ENCODE peak calls at places on chromosomes 13 and 19, in six cellular contexts. U is breast epithelium, O is HL-60, F is SK-N-SH, E is GM12892, N is GM23338. M is an unnamed sample.

GRCh38 chr19:12155324-12155723 is 1.2 kb downstream of the ZNF625 start:
- DNase-seq in U (no peak), O (no peak), F (no peak), E (no peak), N (peak), M (no peak)

GRCh38 chr13:73715114-73715909 is 418.9 kb downstream of the KLF12 start:
- DNase-seq in U (no peak), O (no peak), F (no peak), E (no peak), N (no peak), M (no peak)

GRCh38 chr19:2226051-2226839 is 9.9 kb downstream of the PLEKHJ1 start:
- DNase-seq in U (no peak), O (no peak), F (no peak), E (no peak), N (no peak), M (no peak)

GRCh38 chr13:37526710-37527446 is 71.7 kb downstream of the POSTN start:
- DNase-seq in U (no peak), O (no peak), F (no peak), E (no peak), N (no peak), M (no peak)

GRCh38 chr13:98478134-98479129 is 98.5 kb downstream of the STK24 start:
- DNase-seq in U (no peak), O (no peak), F (peak), E (no peak), N (peak), M (no peak)

GRCh38 chr13:96781141-96781540 is 213.1 kb downstream of the OXGR1 start:
- DNase-seq in U (no peak), O (no peak), F (no peak), E (no peak), N (no peak), M (no peak)

GRCh38 chr13:91139232-91139631 is 208.3 kb upstream of the MIR17HG start:
- DNase-seq in U (no peak), O (no peak), F (no peak), E (no peak), N (no peak), M (no peak)

GRCh38 chr19:44345969-44346368 is 10.5 kb downstream of the ZNF112 start:
- DNase-seq in U (no peak), O (no peak), F (no peak), E (no peak), N (no peak), M (no peak)

GRCh38 chr13:45807520-45808099 is 43.9 kb downstream of the SIAH3 start:
- DNase-seq in U (no peak), O (peak), F (peak), E (no peak), N (peak), M (no peak)

GRCh38 chr19:1122972-1123363 is 19.2 kb downstream of the GPX4 start:
- DNase-seq in U (no peak), O (no peak), F (peak), E (peak), N (peak), M (peak)

GRCh38 chr13:33199282-33199850 is 86.2 kb downstream of the STARD13 start:
- DNase-seq in U (no peak), O (no peak), F (no peak), E (no peak), N (no peak), M (no peak)

GRCh38 chr13:79392882-79393563 is 13.0 kb downstream of the RBM26 start:
- DNase-seq in U (no peak), O (no peak), F (no peak), E (no peak), N (no peak), M (no peak)

GRCh38 chr13:114099191-114099590 is 33.2 kb downstream of the RASA3 start:
- DNase-seq in U (peak), O (no peak), F (peak), E (no peak), N (no peak), M (peak)
- TF ChIP-seq POLR2AphosphoS5 in U (no peak), O (no peak), F (no peak), E (no peak), N (no peak), M (no peak)

DNA sequence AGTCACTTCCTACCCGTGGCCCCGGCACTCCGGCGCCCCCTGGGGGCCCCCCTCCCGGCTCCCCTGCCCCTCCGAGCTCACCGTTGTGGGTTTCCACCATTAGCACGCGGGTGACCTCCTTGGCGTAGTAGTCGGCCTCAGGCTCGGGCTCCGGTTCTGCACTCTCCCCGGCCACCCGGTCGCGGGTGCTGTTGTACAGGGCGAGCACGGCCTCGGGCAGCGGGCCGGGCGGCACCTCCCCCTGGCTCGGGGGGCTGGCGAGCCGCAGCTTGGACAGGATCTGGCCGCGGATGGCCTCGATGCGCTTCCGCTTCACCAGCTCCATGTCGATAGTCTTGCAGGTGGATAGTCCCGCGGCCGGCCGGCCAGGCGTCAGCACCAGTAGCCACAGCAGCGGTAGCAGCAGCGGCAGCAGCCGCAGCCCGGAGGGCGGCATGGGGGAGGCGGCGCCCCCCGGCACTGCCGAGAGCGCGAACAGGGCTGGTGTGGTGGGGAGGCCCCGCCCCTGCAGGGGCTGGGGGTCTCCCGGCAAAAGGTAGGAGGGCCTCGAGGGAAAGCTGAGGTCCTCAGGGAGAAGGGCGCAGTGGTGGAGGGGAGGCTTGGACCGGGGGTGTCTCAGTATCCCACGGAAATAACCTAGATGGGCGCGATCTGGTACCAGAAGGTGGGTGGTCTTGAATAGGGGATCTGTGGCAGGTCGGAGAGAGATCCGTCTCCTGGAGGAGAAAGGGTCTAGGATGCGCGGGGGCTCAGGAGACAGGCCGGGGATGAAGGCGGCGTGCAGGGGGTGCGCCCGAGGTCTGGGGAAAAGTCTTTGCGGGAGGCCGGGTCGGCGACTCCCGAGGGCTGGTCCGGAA is 885 bp downstream of the TGFB1 start:
- DNase-seq in U (no peak), O (peak), F (peak), E (peak), N (peak), M (peak)
- TF ChIP-seq POLR2AphosphoS5 in U (no peak), O (peak), F (no peak), E (no peak), N (no peak), M (no peak)

DNA sequence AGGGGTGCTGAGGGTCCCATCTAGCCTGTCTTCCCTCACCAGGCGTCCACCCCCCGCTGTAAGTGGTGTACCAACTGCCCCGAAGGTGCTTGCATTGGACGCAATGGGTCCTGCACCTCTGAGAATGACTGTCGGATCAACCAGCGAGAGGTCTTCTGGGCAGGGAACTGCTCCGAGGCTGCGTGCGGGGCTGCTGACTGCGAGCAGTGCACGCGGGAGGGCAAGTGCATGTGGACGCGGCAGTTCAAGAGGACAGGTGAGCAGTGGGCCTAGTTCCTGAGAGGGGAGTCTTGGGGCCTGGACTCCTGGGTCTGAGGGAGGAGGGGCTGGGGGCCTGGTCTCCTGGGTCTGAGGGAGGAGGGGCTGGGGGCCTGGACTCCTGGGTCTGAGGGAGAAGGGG is 27.8 kb downstream of the CNFN start:
- DNase-seq in U (no peak), O (no peak), F (no peak), E (no peak), N (no peak), M (no peak)
- TF ChIP-seq POLR2AphosphoS5 in U (no peak), O (no peak), F (no peak), E (no peak), N (no peak), M (no peak)

DNA sequence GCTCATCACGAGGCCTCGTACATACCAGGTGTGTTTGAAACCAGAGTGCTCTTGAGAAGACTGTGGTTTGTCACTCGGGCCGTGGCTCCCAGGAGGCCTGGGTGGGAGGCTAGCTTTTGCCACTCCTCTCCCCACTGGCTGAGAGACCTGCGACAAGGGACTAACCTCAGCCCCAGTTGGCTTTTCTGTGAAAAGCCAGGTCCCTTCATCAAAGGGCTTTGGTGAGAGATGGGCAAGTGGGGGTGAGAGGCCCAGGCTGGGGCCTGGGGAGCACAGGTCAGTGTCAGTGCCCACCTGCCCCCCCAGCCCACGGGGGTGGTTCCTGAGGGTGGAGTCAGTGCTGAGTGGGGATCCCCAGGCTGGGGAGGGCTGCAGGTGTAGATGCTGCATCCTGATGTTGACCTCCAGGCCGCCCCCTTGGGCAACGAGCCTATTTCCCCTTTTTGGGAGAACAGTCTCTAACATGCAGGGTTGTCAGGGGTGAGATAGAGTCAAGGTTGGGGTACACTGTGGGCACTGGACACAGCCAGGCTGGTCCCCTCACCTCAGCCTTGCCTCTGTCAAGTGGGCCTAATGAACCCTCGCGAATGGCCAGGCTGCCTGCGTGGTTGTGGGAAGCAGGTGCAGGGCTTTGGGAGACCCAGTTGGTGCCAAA is 661 bp downstream of the KCNJ14 start:
- DNase-seq in U (no peak), O (no peak), F (peak), E (no peak), N (no peak), M (no peak)
- TF ChIP-seq POLR2AphosphoS5 in U (no peak), O (no peak), F (no peak), E (peak), N (no peak), M (no peak)

DNA sequence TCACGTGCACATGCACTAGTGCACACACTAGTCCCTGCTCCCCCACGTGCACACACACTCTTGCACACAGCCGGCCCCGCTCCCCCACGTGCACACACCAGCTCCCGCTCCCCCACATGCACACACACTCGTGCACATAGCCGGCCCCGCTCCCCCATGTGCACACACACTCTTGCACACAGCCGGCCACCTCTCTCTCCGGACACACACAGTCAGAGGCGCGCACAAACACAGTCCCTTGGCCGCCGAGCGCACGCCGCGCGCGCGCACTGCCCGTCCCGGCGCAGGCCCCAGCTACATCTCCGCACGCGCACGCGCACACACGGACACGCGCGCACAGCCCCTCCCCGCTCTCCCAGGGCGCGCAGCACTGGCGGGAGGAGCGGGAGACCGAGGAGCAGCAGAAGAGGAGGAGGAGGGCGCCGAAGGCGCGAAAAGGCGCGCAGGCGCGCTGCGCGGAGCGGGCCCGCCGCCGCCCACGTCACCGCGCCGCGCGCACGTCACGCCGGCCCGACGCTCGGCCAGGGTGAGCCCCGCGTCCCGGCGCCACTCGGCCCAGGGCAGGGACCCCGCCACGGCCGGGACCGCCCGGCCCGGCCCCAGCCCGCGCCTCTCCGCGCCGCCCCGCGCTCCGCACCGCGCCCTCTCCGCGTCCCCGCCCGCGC is at the start of gene TFDP1:
- DNase-seq in U (peak), O (peak), F (peak), E (peak), N (peak), M (peak)
- TF ChIP-seq POLR2AphosphoS5 in U (no peak), O (peak), F (no peak), E (no peak), N (peak), M (no peak)

GRCh38 chr19:10115392-10116084 is 4.0 kb downstream of the P2RY11 start:
- DNase-seq in U (no peak), O (no peak), F (peak), E (no peak), N (no peak), M (no peak)

GRCh38 chr19:10113964-10114650 is 2.6 kb downstream of the P2RY11 start:
- DNase-seq in U (no peak), O (no peak), F (peak), E (no peak), N (peak), M (no peak)

GRCh38 chr19:10116085-10116865 is 3.4 kb downstream of the EIF3G start:
- DNase-seq in U (no peak), O (no peak), F (no peak), E (no peak), N (no peak), M (no peak)

GRCh38 chr19:10113592-10113963 is 2.1 kb downstream of the P2RY11 start:
- DNase-seq in U (no peak), O (no peak), F (peak), E (no peak), N (peak), M (no peak)

DNA sequence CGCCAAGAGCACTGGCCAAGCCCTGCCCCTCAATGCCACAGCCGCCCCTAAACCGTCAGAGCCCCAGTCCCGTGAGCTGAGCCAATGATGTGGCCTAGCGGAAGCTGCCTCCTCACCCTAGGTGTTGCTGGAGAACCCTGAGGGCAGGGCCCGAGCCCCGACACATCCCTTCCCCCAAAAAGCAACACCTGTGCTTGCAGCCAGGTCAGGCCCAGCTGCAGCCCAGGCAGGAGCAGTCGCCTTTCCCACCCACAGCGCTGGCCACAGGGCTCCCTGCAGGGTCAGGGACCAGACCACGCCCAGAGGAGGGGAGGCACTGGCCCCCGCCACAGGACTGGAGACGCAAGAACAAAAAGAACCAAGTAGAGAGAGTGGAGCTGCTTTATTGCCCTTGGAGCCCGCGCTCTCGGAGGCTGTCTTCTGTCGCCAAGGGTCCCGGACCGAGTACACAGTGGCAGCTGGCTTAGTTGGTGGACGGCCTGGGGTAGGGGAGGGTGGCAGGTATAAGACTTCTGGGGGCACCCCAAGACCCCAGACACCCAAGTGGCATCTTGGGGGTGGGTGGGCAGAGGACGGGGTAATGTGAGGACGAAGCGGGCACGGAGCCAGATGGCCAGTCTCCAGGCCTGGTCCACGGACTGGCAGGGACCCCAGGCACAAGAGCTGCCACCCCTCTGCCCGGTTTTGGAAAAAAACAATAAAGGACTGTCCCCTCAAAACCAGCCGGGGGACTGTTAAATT is 3.3 kb downstream of the P2RY11 start:
- DNase-seq in U (no peak), O (peak), F (peak), E (peak), N (peak), M (no peak)
- TF ChIP-seq POLR2AphosphoS5 in U (no peak), O (peak), F (no peak), E (peak), N (no peak), M (no peak)

GRCh38 chr19:49425922-49426592 is 869 bp downstream of the GFY start:
- DNase-seq in U (no peak), O (no peak), F (no peak), E (no peak), N (peak), M (no peak)
- TF ChIP-seq POLR2AphosphoS5 in U (no peak), O (no peak), F (no peak), E (no peak), N (peak), M (no peak)

DNA sequence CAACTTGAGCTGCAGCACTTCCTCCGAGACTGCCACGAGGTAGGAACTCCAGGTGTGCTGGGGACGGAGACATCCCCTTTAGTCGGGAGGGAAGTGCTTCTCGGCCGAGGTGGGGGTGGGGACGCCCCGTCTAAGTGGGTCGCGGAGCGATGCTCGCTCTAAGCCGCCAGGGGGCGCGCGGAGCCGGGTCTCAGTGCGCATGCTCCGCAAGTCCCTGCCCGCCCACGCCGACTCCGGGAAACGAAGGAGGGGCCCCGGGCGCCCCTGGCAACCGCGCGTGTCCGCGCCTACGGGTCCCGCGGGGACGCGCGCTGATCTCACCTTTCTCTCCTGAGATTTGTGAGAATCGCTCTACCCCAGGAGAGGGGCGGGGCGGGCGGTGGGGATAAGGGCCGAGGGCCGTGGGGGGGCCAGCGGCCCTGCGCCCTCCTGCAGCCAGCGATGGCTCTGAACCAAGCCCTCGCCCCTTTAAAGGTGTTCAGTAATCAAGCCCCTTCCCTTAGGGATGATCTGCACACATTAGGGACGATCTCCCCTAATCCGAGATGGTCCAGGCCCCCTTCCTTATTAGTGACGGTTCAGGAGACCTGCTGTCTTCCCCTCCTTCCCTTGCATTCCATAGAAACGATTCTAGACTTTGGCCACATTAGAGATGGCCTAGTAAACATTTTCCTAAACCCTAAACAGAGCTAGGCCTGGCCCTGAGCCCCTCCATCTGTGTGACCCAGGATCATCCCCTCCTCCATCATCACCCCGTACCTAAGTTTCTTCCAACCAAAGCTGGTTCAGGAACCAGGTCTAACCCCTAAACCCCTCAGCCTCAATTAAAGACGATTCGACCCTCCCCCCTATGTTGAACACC is 47.3 kb upstream of the SHKBP1 start:
- DNase-seq in U (peak), O (peak), F (peak), E (peak), N (peak), M (peak)
- TF ChIP-seq POLR2AphosphoS5 in U (no peak), O (no peak), F (no peak), E (no peak), N (no peak), M (no peak)

GRCh38 chr19:53597023-53597422 is 34.8 kb upstream of the DPRX start:
- DNase-seq in U (no peak), O (no peak), F (no peak), E (no peak), N (no peak), M (no peak)
- TF ChIP-seq POLR2AphosphoS5 in U (no peak), O (no peak), F (no peak), E (no peak), N (no peak), M (no peak)

M was measured in transverse colon.